ENCODE peak calls at places on chromosomes 5 and 9, in nine cellular contexts. A, S, L, W, M, J, V, Y and K are unnamed samples.

GRCh38 chr9:15213249-15213648 is 93.8 kb downstream of the TTC39B start:
- DNase-seq in L (peak), W (no peak), Y (no peak), A (no peak), J (no peak), M (no peak), S (no peak), V (no peak), K (no peak)

GRCh38 chr9:10434412-10434811 is 178.4 kb downstream of the PTPRD start:
- DNase-seq in S (no peak), Y (no peak), M (no peak), V (no peak), A (no peak), L (no peak), W (no peak), J (no peak), K (no peak)

GRCh38 chr5:372556-372910 is 51.0 kb downstream of the AHRR start:
- DNase-seq in S (no peak), A (no peak), J (no peak), M (no peak), W (no peak), L (no peak), Y (no peak), V (no peak), K (no peak)

GRCh38 chr5:136203303-136203922 is 10.5 kb upstream of the SMIM32 start:
- DNase-seq in W (no peak), V (no peak), J (no peak), L (no peak), S (no peak), M (no peak), A (no peak), Y (no peak), K (no peak)

GRCh38 chr5:42840842-42841574 is 29.3 kb upstream of the SELENOP start:
- DNase-seq in S (no peak), A (no peak), W (no peak), V (no peak), J (no peak), Y (no peak), M (no peak), L (no peak), K (no peak)

GRCh38 chr5:38809388-38810359 is 36.1 kb upstream of the OSMR start:
- DNase-seq in L (peak), M (peak), S (peak), A (peak), W (peak), J (peak), Y (peak), V (peak), K (peak)

GRCh38 chr9:92609142-92609500 is 60.8 kb downstream of the IPPK start:
- DNase-seq in S (peak), L (peak), J (no peak), A (peak), Y (no peak), M (no peak), V (no peak), W (peak), K (no peak)

GRCh38 chr5:144368556-144368955 is 197.9 kb downstream of the KCTD16 start:
- DNase-seq in W (peak), A (no peak), M (no peak), V (no peak), L (no peak), Y (no peak), J (no peak), S (no peak), K (no peak)

GRCh38 chr9:124735121-124735520 is 36.0 kb downstream of the NR6A1 start:
- DNase-seq in W (no peak), Y (no peak), A (no peak), M (no peak), S (no peak), L (peak), V (no peak), J (no peak), K (no peak)

GRCh38 chr5:96344678-96345612 is 88.1 kb downstream of the PCSK1 start:
- DNase-seq in L (peak), W (peak), J (peak), S (peak), A (no peak), V (no peak), M (no peak), Y (no peak), K (no peak)

GRCh38 chr5:3905031-3905430 is 309.4 kb downstream of the IRX1 start:
- DNase-seq in V (no peak), A (no peak), S (no peak), J (no peak), Y (no peak), W (no peak), M (no peak), L (no peak), K (no peak)

GRCh38 chr9:29775491-29775890 is 2202.2 kb upstream of the C9orf72 start:
- DNase-seq in A (no peak), S (no peak), Y (no peak), J (no peak), V (no peak), W (no peak), M (no peak), L (no peak), K (no peak)

GRCh38 chr5:54212331-54212730 is 98.0 kb downstream of the ARL15 start:
- DNase-seq in W (no peak), S (no peak), M (no peak), L (peak), Y (no peak), A (no peak), V (no peak), J (no peak), K (no peak)

GRCh38 chr5:113376640-113377039 is 58.1 kb downstream of the TSSK1B start:
- DNase-seq in W (no peak), V (no peak), A (no peak), J (no peak), S (no peak), M (no peak), L (peak), Y (no peak), K (no peak)

GRCh38 chr9:114059047-114059803 is 18.9 kb downstream of the AMBP start:
- DNase-seq in V (peak), J (no peak), S (no peak), L (no peak), M (no peak), W (no peak), A (no peak), Y (no peak), K (no peak)

GRCh38 chr5:44660251-44660650 is 148.5 kb upstream of the MRPS30 start:
- DNase-seq in A (no peak), Y (no peak), L (no peak), S (no peak), V (no peak), M (no peak), W (no peak), J (no peak), K (no peak)

GRCh38 chr5:673140-673836 is 19.9 kb downstream of the TPPP start:
- DNase-seq in V (no peak), Y (no peak), S (no peak), M (no peak), J (no peak), L (peak), A (no peak), W (no peak), K (peak)

GRCh38 chr5:173318881-173319609 is 9.2 kb downstream of the STC2 start:
- DNase-seq in W (no peak), L (no peak), J (no peak), M (no peak), S (no peak), Y (no peak), V (no peak), A (no peak), K (no peak)